ENCODE peak calls at places on chromosomes 16 and 17, in eight cellular contexts. One of them, this sample, is unnamed.

GRCh38 chr16:11340710-11341109 is 4.5 kb upstream of the RMI2 start:
- DNase-seq in heart left ventricle: peak
- DNase-seq in breast epithelium: no peak
- DNase-seq in HCT116: no peak
- DNase-seq in esophagus squamous epithelium: no peak
- DNase-seq in A549: no peak
- DNase-seq in erythroblast: no peak
- DNase-seq in spleen: no peak
- DNase-seq in this sample: no peak

GRCh38 chr17:81648013-81648706 is 8.2 kb downstream of the PDE6G start:
- DNase-seq in heart left ventricle: no peak
- DNase-seq in breast epithelium: no peak
- DNase-seq in HCT116: no peak
- DNase-seq in esophagus squamous epithelium: no peak
- DNase-seq in A549: no peak
- DNase-seq in erythroblast: peak
- DNase-seq in spleen: no peak
- DNase-seq in this sample: no peak

GRCh38 chr17:36493956-36494355 is 7.5 kb downstream of the ZNHIT3 start:
- DNase-seq in heart left ventricle: no peak
- DNase-seq in breast epithelium: no peak
- DNase-seq in HCT116: no peak
- DNase-seq in esophagus squamous epithelium: no peak
- DNase-seq in A549: no peak
- DNase-seq in erythroblast: no peak
- DNase-seq in spleen: no peak
- DNase-seq in this sample: no peak

GRCh38 chr16:54632821-54633220 is 297.8 kb upstream of the IRX5 start:
- DNase-seq in heart left ventricle: no peak
- DNase-seq in breast epithelium: no peak
- DNase-seq in HCT116: no peak
- DNase-seq in esophagus squamous epithelium: no peak
- DNase-seq in A549: no peak
- DNase-seq in erythroblast: no peak
- DNase-seq in spleen: no peak
- DNase-seq in this sample: no peak

GRCh38 chr17:76107507-76107906 is 3.9 kb upstream of the EXOC7 start:
- DNase-seq in heart left ventricle: no peak
- DNase-seq in breast epithelium: no peak
- DNase-seq in HCT116: peak
- DNase-seq in esophagus squamous epithelium: no peak
- DNase-seq in A549: no peak
- DNase-seq in erythroblast: peak
- DNase-seq in spleen: no peak
- DNase-seq in this sample: no peak

GRCh38 chr17:74393323-74393942 is 26.1 kb downstream of the GPR142 start:
- DNase-seq in heart left ventricle: no peak
- DNase-seq in breast epithelium: no peak
- DNase-seq in HCT116: no peak
- DNase-seq in esophagus squamous epithelium: no peak
- DNase-seq in A549: no peak
- DNase-seq in erythroblast: no peak
- DNase-seq in spleen: no peak
- DNase-seq in this sample: no peak

GRCh38 chr16:72552675-72553074 is 380.7 kb upstream of the PMFBP1 start:
- DNase-seq in heart left ventricle: no peak
- DNase-seq in breast epithelium: no peak
- DNase-seq in HCT116: no peak
- DNase-seq in esophagus squamous epithelium: no peak
- DNase-seq in A549: no peak
- DNase-seq in erythroblast: no peak
- DNase-seq in spleen: no peak
- DNase-seq in this sample: no peak

GRCh38 chr16:68072038-68072695 is 13.0 kb upstream of the NFATC3 start:
- DNase-seq in heart left ventricle: peak
- DNase-seq in breast epithelium: no peak
- DNase-seq in HCT116: no peak
- DNase-seq in esophagus squamous epithelium: no peak
- DNase-seq in A549: no peak
- DNase-seq in erythroblast: peak
- DNase-seq in spleen: no peak
- DNase-seq in this sample: no peak

GRCh38 chr17:50908860-50909764 is 43.0 kb upstream of the TOB1 start:
- DNase-seq in heart left ventricle: peak
- DNase-seq in breast epithelium: peak
- DNase-seq in HCT116: no peak
- DNase-seq in esophagus squamous epithelium: no peak
- DNase-seq in A549: no peak
- DNase-seq in erythroblast: no peak
- DNase-seq in spleen: peak
- DNase-seq in this sample: no peak

GRCh38 chr17:70622382-70623260 is 453.3 kb downstream of the KCNJ2 start:
- DNase-seq in heart left ventricle: no peak
- DNase-seq in breast epithelium: no peak
- DNase-seq in HCT116: peak
- DNase-seq in esophagus squamous epithelium: no peak
- DNase-seq in A549: peak
- DNase-seq in erythroblast: peak
- DNase-seq in spleen: no peak
- DNase-seq in this sample: peak

GRCh38 chr17:46790216-46790615 is 28.3 kb downstream of the WNT3 start:
- DNase-seq in heart left ventricle: no peak
- DNase-seq in breast epithelium: no peak
- DNase-seq in HCT116: no peak
- DNase-seq in esophagus squamous epithelium: no peak
- DNase-seq in A549: no peak
- DNase-seq in erythroblast: no peak
- DNase-seq in spleen: no peak
- DNase-seq in this sample: no peak

GRCh38 chr16:84054271-84054670 is 11.7 kb upstream of the SLC38A8 start:
- DNase-seq in heart left ventricle: no peak
- DNase-seq in breast epithelium: no peak
- DNase-seq in HCT116: no peak
- DNase-seq in esophagus squamous epithelium: no peak
- DNase-seq in A549: no peak
- DNase-seq in erythroblast: no peak
- DNase-seq in spleen: peak
- DNase-seq in this sample: no peak

GRCh38 chr16:84056933-84057332 is 14.3 kb upstream of the SLC38A8 start:
- DNase-seq in heart left ventricle: no peak
- DNase-seq in breast epithelium: no peak
- DNase-seq in HCT116: no peak
- DNase-seq in esophagus squamous epithelium: no peak
- DNase-seq in A549: no peak
- DNase-seq in erythroblast: no peak
- DNase-seq in spleen: no peak
- DNase-seq in this sample: no peak

GRCh38 chr16:84055366-84055765 is 12.8 kb upstream of the SLC38A8 start:
- DNase-seq in heart left ventricle: no peak
- DNase-seq in breast epithelium: no peak
- DNase-seq in HCT116: no peak
- DNase-seq in esophagus squamous epithelium: no peak
- DNase-seq in A549: no peak
- DNase-seq in erythroblast: no peak
- DNase-seq in spleen: no peak
- DNase-seq in this sample: no peak

GRCh38 chr16:84054916-84055315 is 12.3 kb upstream of the SLC38A8 start:
- DNase-seq in heart left ventricle: no peak
- DNase-seq in breast epithelium: no peak
- DNase-seq in HCT116: no peak
- DNase-seq in esophagus squamous epithelium: no peak
- DNase-seq in A549: no peak
- DNase-seq in erythroblast: no peak
- DNase-seq in spleen: peak
- DNase-seq in this sample: no peak

DNA sequence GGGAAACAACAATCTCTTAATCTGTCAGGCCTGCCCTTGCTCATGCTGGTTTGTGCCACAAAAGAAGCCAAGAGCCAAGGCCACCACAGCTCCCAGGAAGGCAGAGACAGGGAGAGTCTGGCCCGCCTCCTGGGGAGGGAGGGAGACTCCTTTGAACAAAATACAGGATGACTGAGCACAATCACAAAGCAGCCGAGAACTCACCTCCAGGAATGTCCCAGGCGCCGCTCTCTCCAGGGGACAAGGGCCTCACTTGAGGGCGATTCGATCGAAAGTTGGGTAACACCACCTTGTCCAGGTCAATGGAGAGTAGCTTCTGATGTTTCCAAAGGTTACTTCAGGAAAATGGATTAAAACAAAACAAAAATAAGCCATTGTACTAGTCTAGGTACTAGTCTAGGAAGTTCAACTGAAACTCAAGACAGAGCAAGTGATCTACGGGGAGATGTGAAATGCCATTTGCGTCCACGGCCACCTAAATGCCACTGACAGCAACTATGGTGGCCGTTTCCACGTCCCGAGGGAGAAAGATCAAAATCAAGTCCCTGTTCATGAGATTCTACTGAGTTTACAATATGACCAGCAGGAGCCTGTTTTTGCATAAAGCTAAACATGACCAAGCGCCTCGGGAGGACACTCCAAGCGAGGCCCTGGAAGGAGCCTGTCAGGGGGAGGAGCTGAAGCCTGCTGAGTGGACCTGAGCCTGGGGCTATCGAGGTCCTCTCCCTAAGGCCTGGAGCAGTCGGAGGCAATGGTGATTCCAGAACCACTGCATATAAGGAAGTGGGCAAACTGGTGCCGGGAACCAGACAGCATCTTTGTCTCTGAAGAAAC is 13.4 kb upstream of the SLC38A8 start:
- DNase-seq in heart left ventricle: no peak
- DNase-seq in breast epithelium: no peak
- DNase-seq in HCT116: no peak
- DNase-seq in esophagus squamous epithelium: no peak
- DNase-seq in A549: no peak
- DNase-seq in erythroblast: no peak
- DNase-seq in spleen: peak
- DNase-seq in this sample: no peak
- TF ChIP-seq POLR2A in heart left ventricle: no peak
- TF ChIP-seq POLR2A in breast epithelium: no peak
- TF ChIP-seq POLR2A in HCT116: no peak
- TF ChIP-seq POLR2A in esophagus squamous epithelium: no peak
- TF ChIP-seq POLR2A in A549: no peak
- TF ChIP-seq POLR2A in erythroblast: no peak
- TF ChIP-seq POLR2A in spleen: no peak
- TF ChIP-seq POLR2A in this sample: no peak

GRCh38 chr16:27203429-27204231 is at the start of gene KDM8:
- DNase-seq in heart left ventricle: peak
- DNase-seq in breast epithelium: peak
- DNase-seq in HCT116: peak
- DNase-seq in esophagus squamous epithelium: peak
- DNase-seq in A549: peak
- DNase-seq in erythroblast: peak
- DNase-seq in spleen: peak
- DNase-seq in this sample: peak
- TF ChIP-seq POLR2A in heart left ventricle: no peak
- TF ChIP-seq POLR2A in breast epithelium: no peak
- TF ChIP-seq POLR2A in HCT116: peak
- TF ChIP-seq POLR2A in esophagus squamous epithelium: peak
- TF ChIP-seq POLR2A in A549: peak
- TF ChIP-seq POLR2A in erythroblast: peak
- TF ChIP-seq POLR2A in spleen: peak
- TF ChIP-seq POLR2A in this sample: peak

GRCh38 chr17:64262422-64263260 is at the start of gene TEX2:
- DNase-seq in heart left ventricle: peak
- DNase-seq in breast epithelium: peak
- DNase-seq in HCT116: no peak
- DNase-seq in esophagus squamous epithelium: no peak
- DNase-seq in A549: peak
- DNase-seq in erythroblast: peak
- DNase-seq in spleen: peak
- DNase-seq in this sample: peak
- TF ChIP-seq POLR2A in heart left ventricle: peak
- TF ChIP-seq POLR2A in breast epithelium: no peak
- TF ChIP-seq POLR2A in HCT116: no peak
- TF ChIP-seq POLR2A in esophagus squamous epithelium: no peak
- TF ChIP-seq POLR2A in A549: peak
- TF ChIP-seq POLR2A in erythroblast: peak
- TF ChIP-seq POLR2A in spleen: no peak
- TF ChIP-seq POLR2A in this sample: peak

DNA sequence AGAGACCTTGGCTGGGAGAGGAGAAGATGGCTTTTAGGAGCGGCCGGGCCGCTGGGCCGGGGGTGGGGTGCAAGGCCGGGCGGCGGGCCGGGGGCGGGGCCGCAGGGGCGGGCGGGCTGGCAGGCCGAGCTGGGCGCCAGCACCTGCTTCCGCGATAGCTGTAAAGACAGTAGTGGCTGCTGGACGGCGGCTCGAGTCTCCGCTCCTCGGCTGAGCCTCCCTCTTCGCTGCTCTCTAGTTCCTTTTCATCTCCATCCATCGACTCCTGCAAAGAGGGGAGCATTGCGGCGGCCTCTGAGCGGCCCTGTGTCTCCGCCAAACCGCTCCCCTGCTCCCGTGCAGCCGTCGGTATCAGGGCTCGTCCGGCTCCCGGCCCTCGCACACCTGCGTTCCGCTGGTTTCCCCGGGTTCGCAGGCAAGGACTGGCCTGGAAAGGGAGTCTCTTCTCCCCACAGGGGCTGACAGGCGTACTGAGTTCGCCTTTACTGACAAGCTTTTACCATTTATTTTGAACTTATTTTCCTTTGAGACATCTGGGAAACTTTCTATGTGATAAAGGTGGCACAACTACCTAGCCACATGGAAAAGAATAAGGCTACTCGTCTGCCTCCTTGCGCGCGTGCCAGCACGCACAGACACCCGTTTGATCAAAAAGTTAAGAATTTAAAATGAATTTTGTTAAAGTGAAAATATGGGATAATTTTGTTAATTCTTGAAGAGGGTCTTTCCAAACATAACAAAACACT is at the start of gene C17orf75:
- DNase-seq in heart left ventricle: peak
- DNase-seq in breast epithelium: peak
- DNase-seq in HCT116: peak
- DNase-seq in esophagus squamous epithelium: no peak
- DNase-seq in A549: peak
- DNase-seq in erythroblast: peak
- DNase-seq in spleen: peak
- DNase-seq in this sample: peak
- TF ChIP-seq POLR2A in heart left ventricle: no peak
- TF ChIP-seq POLR2A in breast epithelium: no peak
- TF ChIP-seq POLR2A in HCT116: peak
- TF ChIP-seq POLR2A in esophagus squamous epithelium: no peak
- TF ChIP-seq POLR2A in A549: peak
- TF ChIP-seq POLR2A in erythroblast: peak
- TF ChIP-seq POLR2A in spleen: no peak
- TF ChIP-seq POLR2A in this sample: peak

DNA sequence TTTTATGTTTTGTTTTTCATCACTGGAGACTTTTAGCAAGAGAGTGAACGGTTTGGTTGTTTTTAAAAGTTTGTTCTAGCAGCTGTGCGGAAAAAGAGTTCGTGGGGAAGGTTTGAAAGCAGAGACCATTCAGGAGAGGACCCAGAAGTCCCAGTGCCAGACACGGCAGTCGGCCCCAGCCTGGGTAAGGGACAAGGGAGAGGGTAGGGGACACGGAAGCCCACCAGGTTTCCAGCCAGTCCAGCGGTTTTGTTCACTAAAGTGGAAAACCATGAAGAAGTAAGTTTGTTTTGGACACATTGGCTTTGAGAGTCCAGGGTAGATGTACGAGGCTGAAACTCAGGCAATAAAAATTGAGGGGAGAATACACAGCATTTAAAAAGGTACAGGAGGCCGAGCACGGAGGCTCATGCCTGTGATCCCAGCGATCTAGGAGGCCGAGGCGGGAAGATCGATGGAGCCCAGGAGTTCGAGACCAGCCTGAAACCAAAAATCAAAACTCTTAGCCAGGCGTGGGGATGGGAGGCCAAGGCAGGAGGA is 56.8 kb upstream of the RPH3AL start:
- DNase-seq in heart left ventricle: no peak
- DNase-seq in breast epithelium: no peak
- DNase-seq in HCT116: no peak
- DNase-seq in esophagus squamous epithelium: no peak
- DNase-seq in A549: no peak
- DNase-seq in erythroblast: no peak
- DNase-seq in spleen: peak
- DNase-seq in this sample: no peak
- TF ChIP-seq POLR2A in heart left ventricle: no peak
- TF ChIP-seq POLR2A in breast epithelium: no peak
- TF ChIP-seq POLR2A in HCT116: no peak
- TF ChIP-seq POLR2A in esophagus squamous epithelium: no peak
- TF ChIP-seq POLR2A in A549: no peak
- TF ChIP-seq POLR2A in erythroblast: no peak
- TF ChIP-seq POLR2A in spleen: no peak
- TF ChIP-seq POLR2A in this sample: no peak

This sample was measured in H54.